ENCODE peak calls at places on chromosomes 5 and 9, in five cellular contexts. K, Q, V, Z and W are unnamed samples.
A peak's percentile ranks its signal among the peaks of the same experiment; 100 is the strongest.

GRCh38 chr9:104860280-104860679 is 67.7 kb downstream of the ABCA1 start:
- DNase-seq in Z (no peak), V (no peak), K (no peak), Q (no peak), W (no peak)

GRCh38 chr9:129483467-129484324 is 137.2 kb downstream of the C9orf50 start:
- DNase-seq in K (peak; percentile 88), Q (peak; percentile 96), V (no peak), Z (peak; percentile 72), W (peak; percentile 70)

GRCh38 chr5:83099445-83099844 is 22.1 kb downstream of the XRCC4 start:
- DNase-seq in V (peak; percentile 12), Z (no peak), K (no peak), Q (no peak), W (no peak)

GRCh38 chr9:121574771-121575519 is 75.3 kb upstream of the GGTA1 start:
- DNase-seq in Q (no peak), K (no peak), V (no peak), Z (no peak), W (no peak)

GRCh38 chr9:98399950-98400683 is 144.7 kb upstream of the TBC1D2 start:
- DNase-seq in Z (no peak), Q (no peak), V (no peak), K (no peak), W (no peak)

GRCh38 chr5:38608877-38609276 is 52.4 kb upstream of the LIFR start:
- DNase-seq in Q (no peak), Z (no peak), K (no peak), V (no peak), W (no peak)

GRCh38 chr5:38645508-38645907 is 89.1 kb upstream of the LIFR start:
- DNase-seq in K (no peak), Z (no peak), Q (peak; percentile 40), V (no peak), W (no peak)

GRCh38 chr5:60522299-60522915 is 177.6 kb downstream of the DEPDC1B start:
- DNase-seq in K (no peak), V (no peak), Z (no peak), Q (no peak), W (no peak)

GRCh38 chr5:147669113-147669869 is 113.2 kb downstream of the JAKMIP2 start:
- DNase-seq in K (no peak), Z (no peak), V (no peak), Q (no peak), W (peak; percentile 20)

GRCh38 chr5:125160787-125161502 is 414.5 kb upstream of the ZNF608 start:
- DNase-seq in K (no peak), Q (no peak), Z (no peak), V (no peak), W (no peak)